ENCODE peak calls at places on chromosome 18, in eight cellular contexts. I is body of pancreas, C is Peyer's patch, T is psoas muscle, G is mesendoderm, S is sigmoid colon, J is PC-9, W is GM23338. H is an unnamed sample.
A peak's percentile ranks its signal among the peaks of the same experiment; 100 is the strongest.

GRCh38 chr18:43589611-43590151 is 312.4 kb upstream of the SYT4 start:
- DNase-seq in I (no peak), C (no peak), T (no peak), G (no peak), S (no peak), J (no peak), W (no peak), H (peak; percentile 20)

GRCh38 chr18:52280702-52281101 is 59.3 kb upstream of the DCC start:
- DNase-seq in I (no peak), C (no peak), T (no peak), G (no peak), S (no peak), J (no peak), W (no peak), H (no peak)

GRCh38 chr18:29309352-29309751 is 1132.4 kb upstream of the CDH2 start:
- DNase-seq in I (no peak), C (no peak), T (no peak), G (peak; percentile 82), S (no peak), J (no peak), W (no peak), H (no peak)

GRCh38 chr18:58578321-58578720 is 50.6 kb downstream of the ALPK2 start:
- DNase-seq in I (no peak), C (no peak), T (no peak), G (no peak), S (no peak), J (no peak), W (no peak), H (no peak)

GRCh38 chr18:35581555-35582309 is at the start of gene GALNT1:
- DNase-seq in I (peak; percentile 4), C (peak; percentile 51), T (peak; percentile 36), G (no peak), S (no peak), J (no peak), W (peak; percentile 50), H (peak; percentile 60)

GRCh38 chr18:2948038-2948437 is 64.9 kb downstream of the LPIN2 start:
- DNase-seq in I (peak; percentile 91), C (no peak), T (no peak), G (peak; percentile 69), S (no peak), J (no peak), W (peak; percentile 57), H (no peak)

GRCh38 chr18:35458677-35459441 is 38.9 kb downstream of the INO80C start:
- DNase-seq in I (peak; percentile 53), C (peak; percentile 86), T (peak; percentile 35), G (peak; percentile 94), S (peak; percentile 74), J (peak; percentile 91), W (peak; percentile 63), H (peak; percentile 38)

GRCh38 chr18:55559735-55560134 is 28.3 kb downstream of the TCF4 start:
- DNase-seq in I (no peak), C (no peak), T (no peak), G (no peak), S (no peak), J (no peak), W (no peak), H (no peak)

GRCh38 chr18:6885992-6886823 is 156.7 kb downstream of the ARHGAP28 start:
- DNase-seq in I (peak; percentile 62), C (peak; percentile 82), T (no peak), G (peak; percentile 70), S (no peak), J (no peak), W (peak; percentile 77), H (no peak)

GRCh38 chr18:4125939-4126250 is 329.2 kb downstream of the DLGAP1 start:
- DNase-seq in I (no peak), C (no peak), T (no peak), G (no peak), S (no peak), J (no peak), W (peak; percentile 36), H (no peak)

GRCh38 chr18:159933-160332 is 1.6 kb downstream of the USP14 start:
- DNase-seq in I (no peak), C (no peak), T (no peak), G (no peak), S (no peak), J (no peak), W (no peak), H (no peak)

DNA sequence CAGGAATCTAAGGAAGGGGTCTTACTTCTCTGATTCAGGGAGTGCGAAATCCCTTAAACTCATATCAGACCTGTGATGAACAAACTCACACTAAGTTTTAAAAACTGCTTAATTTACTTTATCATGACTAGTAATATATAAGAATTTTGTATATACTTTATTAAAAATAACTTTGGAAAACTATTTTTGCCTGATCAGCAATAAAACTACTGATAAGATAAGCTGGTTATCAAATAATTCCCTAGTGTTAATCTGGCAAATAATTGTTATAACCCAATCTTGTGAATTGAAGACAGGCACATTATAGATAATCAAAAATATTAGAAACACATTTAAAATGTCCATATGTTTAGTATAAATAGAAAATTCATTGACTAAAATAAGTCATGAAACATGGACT is 23.7 kb upstream of the DSC3 start:
- DNase-seq in I (no peak), C (no peak), T (no peak), G (no peak), S (no peak), J (no peak), W (no peak), H (no peak)
- H3K4me1 ChIP-seq in I (no peaks in the 10 kb centered on the region), C (no peaks in the 10 kb centered on the region), T (no peaks in the 10 kb centered on the region), G (no peaks in the 10 kb centered on the region), S (no peaks in the 10 kb centered on the region), J (no peaks in the 10 kb centered on the region), W (no peaks in the 10 kb centered on the region), H (no peaks in the 10 kb centered on the region)

DNA sequence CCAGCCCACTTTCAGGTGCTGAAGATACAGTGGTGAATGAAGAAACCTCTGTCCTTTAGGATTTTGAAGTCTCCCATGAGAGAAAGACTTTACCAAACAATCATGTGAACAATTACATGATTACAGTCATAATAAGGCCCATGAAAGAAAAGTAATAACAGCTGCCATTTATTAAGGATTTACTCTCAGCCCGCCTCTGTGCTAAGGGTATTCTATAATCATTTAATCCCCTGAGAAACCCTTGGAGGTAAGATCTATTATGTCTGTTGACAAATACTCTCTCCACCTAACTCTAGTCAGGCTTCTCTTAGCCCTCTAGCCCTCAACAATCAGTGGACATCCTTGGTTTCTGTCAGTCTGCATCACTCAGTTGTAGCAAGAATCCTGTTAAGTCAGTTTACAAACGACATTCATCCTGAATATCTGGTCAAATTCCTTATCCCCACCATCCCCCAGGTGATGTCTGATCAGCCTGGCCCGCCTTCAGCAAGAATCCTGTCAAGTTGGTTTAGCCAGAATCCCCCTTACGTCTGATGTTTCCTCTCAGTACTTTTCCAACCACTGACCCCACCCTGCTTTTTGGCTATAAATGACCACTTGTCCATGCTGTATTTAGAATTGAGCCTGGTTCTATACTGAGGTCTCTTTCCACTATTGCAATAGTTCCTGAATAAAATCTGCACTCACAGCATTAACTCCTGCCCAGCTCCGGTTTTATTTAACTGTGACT is 12.3 kb upstream of the SOCS6 start:
- DNase-seq in I (no peak), C (no peak), T (no peak), G (peak; percentile 70), S (no peak), J (peak; percentile 92), W (peak; percentile 46), H (no peak)
- H3K4me1 ChIP-seq in I (no peaks in the 10 kb centered on the region), C (no peaks in the 10 kb centered on the region), T (peaks cover 16% of the 10 kb centered on the region), G (no peaks in the 10 kb centered on the region), S (no peaks in the 10 kb centered on the region), J (peaks cover 32% of the 10 kb centered on the region), W (no peaks in the 10 kb centered on the region), H (no peaks in the 10 kb centered on the region)

DNA sequence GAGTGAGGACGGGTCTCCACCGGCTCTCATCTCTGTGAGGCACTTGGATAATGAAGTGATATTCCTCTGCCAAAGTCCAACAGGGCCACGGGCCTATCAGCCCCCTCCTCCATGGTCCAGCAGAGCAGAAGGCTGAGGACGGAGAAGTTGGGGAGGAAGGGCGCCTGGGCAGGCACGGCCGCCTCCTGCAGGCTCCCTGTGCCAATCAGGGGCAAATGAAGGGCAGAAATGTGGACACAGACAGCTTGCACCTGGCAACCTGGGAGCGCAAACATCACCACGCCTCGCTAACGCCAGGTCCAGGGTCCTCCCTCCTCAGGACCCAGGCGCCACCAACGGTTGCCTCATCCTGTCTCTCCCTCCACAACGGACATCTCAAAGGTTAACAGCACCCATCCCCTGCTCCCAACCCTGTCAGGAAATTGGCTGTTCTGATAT is 24.3 kb downstream of the SMAD7 start:
- DNase-seq in I (peak; percentile 50), C (peak; percentile 87), T (no peak), G (no peak), S (no peak), J (no peak), W (no peak), H (peak; percentile 77)
- H3K4me1 ChIP-seq in I (peaks cover 86% of the 10 kb centered on the region), C (peaks cover 77% of the 10 kb centered on the region), T (peaks cover 80% of the 10 kb centered on the region), G (peaks cover 41% of the 10 kb centered on the region), S (peaks cover 95% of the 10 kb centered on the region), J (no peaks in the 10 kb centered on the region), W (peaks cover 81% of the 10 kb centered on the region), H (peaks cover 91% of the 10 kb centered on the region)

GRCh38 chr18:46226461-46226860 is 122.3 kb downstream of the HAUS1 start:
- DNase-seq in I (no peak), C (no peak), T (no peak), G (no peak), S (no peak), J (no peak), W (no peak), H (no peak)
- H3K4me1 ChIP-seq in I (peaks cover 6% of the 10 kb centered on the region), C (no peaks in the 10 kb centered on the region), T (peaks cover 44% of the 10 kb centered on the region), G (peaks cover 2% of the 10 kb centered on the region), S (no peaks in the 10 kb centered on the region), J (peaks cover 20% of the 10 kb centered on the region), W (peaks cover 6% of the 10 kb centered on the region), H (no peaks in the 10 kb centered on the region)

GRCh38 chr18:12885500-12885899 is 1.5 kb upstream of the PTPN2 start:
- DNase-seq in I (no peak), C (no peak), T (no peak), G (peak; percentile 96), S (no peak), J (no peak), W (peak; percentile 85), H (no peak)

GRCh38 chr18:12884521-12885323 is 685 bp upstream of the PTPN2 start:
- DNase-seq in I (no peak), C (no peak), T (no peak), G (no peak), S (no peak), J (no peak), W (peak; percentile 24), H (no peak)

GRCh38 chr18:12882416-12882815 is 1.6 kb downstream of the PTPN2 start:
- DNase-seq in I (no peak), C (no peak), T (no peak), G (no peak), S (no peak), J (no peak), W (no peak), H (no peak)

GRCh38 chr18:12883003-12883683 is 894 bp downstream of the PTPN2 start:
- DNase-seq in I (no peak), C (no peak), T (no peak), G (peak; percentile 10), S (no peak), J (no peak), W (peak; percentile 18), H (no peak)

GRCh38 chr18:12883684-12884520 is at the start of gene PTPN2:
- DNase-seq in I (peak; percentile 96), C (peak; percentile 97), T (peak; percentile 95), G (peak; percentile 95), S (peak; percentile 98), J (peak; percentile 86), W (peak; percentile 88), H (peak; percentile 94)
- H3K4me1 ChIP-seq in I (peaks cover 37% of the 10 kb centered on the region), C (peaks cover 9% of the 10 kb centered on the region), T (peaks cover 30% of the 10 kb centered on the region), G (peaks cover 24% of the 10 kb centered on the region), S (peaks cover 13% of the 10 kb centered on the region), J (peaks cover 33% of the 10 kb centered on the region), W (peaks cover 44% of the 10 kb centered on the region), H (peaks cover 12% of the 10 kb centered on the region)